ENCODE peak calls at places on chromosomes 7 and 10, in ten cellular contexts. H, Y, P, R, T, S, F, O, L and Q are unnamed samples.

GRCh38 chr10:121087129-121087528 is 236.0 kb downstream of the WDR11 start:
- DNase-seq in H (no peak), Y (no peak), P (no peak), R (no peak), T (no peak), S (no peak), F (no peak), O (no peak), L (no peak), Q (no peak)

GRCh38 chr10:132630666-132631347 is 93.2 kb downstream of the INPP5A start:
- DNase-seq in H (peak; percentile 59), Y (no peak), P (peak; percentile 95), R (peak; percentile 81), T (peak; percentile 92), S (no peak), F (no peak), O (peak; percentile 84), L (peak; percentile 42), Q (no peak)

GRCh38 chr10:119316729-119317097 is 109.3 kb downstream of the GRK5 start:
- DNase-seq in H (peak; percentile 89), Y (no peak), P (no peak), R (no peak), T (peak; percentile 81), S (peak; percentile 92), F (no peak), O (no peak), L (no peak), Q (peak; percentile 92)

GRCh38 chr7:91064938-91065337 is 199.3 kb upstream of the FZD1 start:
- DNase-seq in H (peak; percentile 73), Y (no peak), P (no peak), R (no peak), T (no peak), S (peak; percentile 69), F (no peak), O (no peak), L (no peak), Q (no peak)

GRCh38 chr7:82789883-82790609 is 346.5 kb upstream of the CACNA2D1 start:
- DNase-seq in H (peak; percentile 45), Y (no peak), P (no peak), R (no peak), T (no peak), S (peak; percentile 77), F (no peak), O (no peak), L (no peak), Q (peak; percentile 59)

GRCh38 chr7:5477723-5478531 is 54.3 kb upstream of the TNRC18 start:
- DNase-seq in H (peak; percentile 55), Y (no peak), P (no peak), R (no peak), T (no peak), S (no peak), F (no peak), O (no peak), L (no peak), Q (peak; percentile 79)

GRCh38 chr7:123571187-123571586 is 13.6 kb upstream of the NDUFA5 start:
- DNase-seq in H (no peak), Y (no peak), P (no peak), R (no peak), T (no peak), S (no peak), F (no peak), O (no peak), L (no peak), Q (no peak)

GRCh38 chr7:139523199-139523941 is at the start of gene CLEC2L:
- DNase-seq in H (peak; percentile 49), Y (no peak), P (no peak), R (no peak), T (no peak), S (no peak), F (no peak), O (no peak), L (no peak), Q (peak; percentile 26)

GRCh38 chr10:97321807-97322195 is 2.7 kb downstream of the FRAT1 start:
- DNase-seq in H (no peak), Y (no peak), P (no peak), R (no peak), T (no peak), S (no peak), F (no peak), O (no peak), L (no peak), Q (peak; percentile 78)

GRCh38 chr10:14093735-14094484 is 236.8 kb downstream of the FRMD4A start:
- DNase-seq in H (peak; percentile 74), Y (no peak), P (no peak), R (no peak), T (no peak), S (peak; percentile 66), F (no peak), O (no peak), L (no peak), Q (peak; percentile 72)

GRCh38 chr7:7208524-7208923 is 26.2 kb downstream of the C1GALT1 start:
- DNase-seq in H (no peak), Y (no peak), P (no peak), R (no peak), T (no peak), S (no peak), F (no peak), O (no peak), L (no peak), Q (peak; percentile 82)

GRCh38 chr7:7207876-7208275 is 25.5 kb downstream of the C1GALT1 start:
- DNase-seq in H (no peak), Y (no peak), P (no peak), R (no peak), T (no peak), S (peak; percentile 65), F (no peak), O (no peak), L (no peak), Q (no peak)

GRCh38 chr7:7209412-7210050 is 27.2 kb downstream of the C1GALT1 start:
- DNase-seq in H (no peak), Y (no peak), P (no peak), R (no peak), T (no peak), S (no peak), F (no peak), O (no peak), L (no peak), Q (peak; percentile 68)

GRCh38 chr7:7212612-7213011 is 30.3 kb downstream of the C1GALT1 start:
- DNase-seq in H (peak; percentile 43), Y (no peak), P (no peak), R (no peak), T (no peak), S (no peak), F (no peak), O (no peak), L (no peak), Q (peak; percentile 90)

GRCh38 chr7:7210475-7211237 is 28.3 kb downstream of the C1GALT1 start:
- DNase-seq in H (no peak), Y (no peak), P (no peak), R (no peak), T (no peak), S (no peak), F (no peak), O (no peak), L (no peak), Q (peak; percentile 97)
- H3K4me1 ChIP-seq in H (peaks cover 11% of the 10 kb centered on the region), Y (peaks cover 6% of the 10 kb centered on the region), P (no peaks in the 10 kb centered on the region), R (no peaks in the 10 kb centered on the region), T (no peaks in the 10 kb centered on the region), S (no peaks in the 10 kb centered on the region), F (no peaks in the 10 kb centered on the region), O (no peaks in the 10 kb centered on the region), L (no peaks in the 10 kb centered on the region), Q (peaks cover 10% of the 10 kb centered on the region)

GRCh38 chr10:7901261-7901660 is 83.0 kb downstream of the TAF3 start:
- DNase-seq in H (no peak), Y (no peak), P (no peak), R (no peak), T (no peak), S (no peak), F (no peak), O (no peak), L (no peak), Q (no peak)

GRCh38 chr10:7895699-7896090 is 77.4 kb downstream of the TAF3 start:
- DNase-seq in H (no peak), Y (no peak), P (no peak), R (no peak), T (no peak), S (no peak), F (no peak), O (no peak), L (no peak), Q (no peak)

GRCh38 chr10:7891634-7892033 is 73.3 kb downstream of the TAF3 start:
- DNase-seq in H (no peak), Y (no peak), P (no peak), R (no peak), T (no peak), S (peak; percentile 50), F (no peak), O (no peak), L (no peak), Q (no peak)

GRCh38 chr10:7892146-7892545 is 73.8 kb downstream of the TAF3 start:
- DNase-seq in H (no peak), Y (no peak), P (no peak), R (no peak), T (no peak), S (no peak), F (no peak), O (no peak), L (no peak), Q (no peak)

GRCh38 chr10:7896297-7896696 is 78.0 kb downstream of the TAF3 start:
- DNase-seq in H (no peak), Y (no peak), P (no peak), R (no peak), T (no peak), S (no peak), F (no peak), O (no peak), L (no peak), Q (no peak)
- H3K4me1 ChIP-seq in H (no peaks in the 10 kb centered on the region), Y (no peaks in the 10 kb centered on the region), P (no peaks in the 10 kb centered on the region), R (peaks cover 5% of the 10 kb centered on the region), T (no peaks in the 10 kb centered on the region), S (no peaks in the 10 kb centered on the region), F (peaks cover 9% of the 10 kb centered on the region), O (peaks cover 8% of the 10 kb centered on the region), L (no peaks in the 10 kb centered on the region), Q (no peaks in the 10 kb centered on the region)

DNA sequence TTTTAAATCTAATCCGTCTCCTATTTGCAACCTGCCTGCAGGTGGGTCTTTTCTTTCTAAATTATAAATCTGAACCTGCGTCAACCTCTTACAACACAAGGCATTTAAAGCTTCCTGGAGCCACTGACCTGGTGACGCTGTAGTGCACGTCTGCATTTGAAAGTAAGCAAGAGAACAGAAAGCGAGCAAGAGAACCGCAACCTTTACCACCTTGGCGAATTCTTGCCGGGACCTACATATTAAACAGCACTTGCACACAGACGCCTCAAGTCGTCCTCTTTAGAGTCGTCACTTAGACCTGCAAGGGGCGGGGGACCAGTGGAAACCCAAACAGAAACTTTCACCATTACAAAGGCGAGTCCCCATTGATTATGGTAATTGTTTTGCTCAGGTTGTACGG is 9.5 kb downstream of the GLI3 start:
- DNase-seq in H (no peak), Y (peak; percentile 64), P (no peak), R (no peak), T (no peak), S (no peak), F (no peak), O (no peak), L (no peak), Q (peak; percentile 70)
- H3K4me1 ChIP-seq in H (peaks cover 19% of the 10 kb centered on the region), Y (no peaks in the 10 kb centered on the region), P (peaks cover 62% of the 10 kb centered on the region), R (peaks cover 23% of the 10 kb centered on the region), T (peaks cover 3% of the 10 kb centered on the region), S (peaks cover 11% of the 10 kb centered on the region), F (peaks cover 8% of the 10 kb centered on the region), O (no peaks in the 10 kb centered on the region), L (no peaks in the 10 kb centered on the region), Q (no peaks in the 10 kb centered on the region)

DNA sequence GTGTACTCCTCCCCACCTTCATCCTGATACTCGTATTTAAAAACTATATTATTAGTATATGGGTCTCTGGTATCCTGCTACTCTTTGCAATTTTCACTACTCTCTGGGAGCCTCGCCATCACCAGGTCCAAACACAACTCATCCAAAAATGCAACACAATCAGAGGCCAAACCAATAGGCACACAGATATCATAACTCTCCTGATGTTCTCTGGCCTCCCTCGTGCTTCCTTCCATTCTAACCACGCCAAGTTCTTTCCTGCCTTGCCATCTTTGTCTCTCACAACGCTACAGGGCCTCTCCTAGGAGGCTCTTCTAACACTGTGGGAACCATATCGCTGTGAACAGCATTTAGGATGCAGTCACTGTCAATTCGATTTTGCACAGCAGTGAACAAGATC is 7.3 kb downstream of the RHEB start:
- DNase-seq in H (no peak), Y (no peak), P (no peak), R (no peak), T (no peak), S (no peak), F (no peak), O (no peak), L (no peak), Q (no peak)
- H3K4me1 ChIP-seq in H (peaks cover 2% of the 10 kb centered on the region), Y (peaks cover 24% of the 10 kb centered on the region), P (peaks cover 79% of the 10 kb centered on the region), R (peaks cover 99% of the 10 kb centered on the region), T (peaks cover 46% of the 10 kb centered on the region), S (peaks cover 19% of the 10 kb centered on the region), F (peaks cover 60% of the 10 kb centered on the region), O (peaks cover 7% of the 10 kb centered on the region), L (peaks cover 51% of the 10 kb centered on the region), Q (no peaks in the 10 kb centered on the region)